ENCODE peak calls at places on chromosome 22, in ten cellular contexts. N, D, U, O, Y, L, A, I, R and M are unnamed samples.

GRCh38 chr22:22897036-22897435 is 9.4 kb downstream of the IGLL5 start:
- DNase-seq in N (no peak), D (no peak), U (no peak), O (no peak), Y (no peak), L (no peak), A (peak), I (no peak), R (no peak), M (no peak)

GRCh38 chr22:32994921-32995320 is 63.3 kb downstream of the SYN3 start:
- DNase-seq in N (no peak), D (peak), U (no peak), O (no peak), Y (no peak), L (no peak), A (no peak), I (no peak), R (peak), M (no peak)

GRCh38 chr22:47247609-47248240 is 485.3 kb downstream of the TBC1D22A start:
- DNase-seq in N (no peak), D (no peak), U (no peak), O (no peak), Y (no peak), L (no peak), A (no peak), I (no peak), R (no peak), M (no peak)

GRCh38 chr22:32466496-32466895 is 2.2 kb upstream of the BPIFC start:
- DNase-seq in N (no peak), D (no peak), U (no peak), O (no peak), Y (no peak), L (no peak), A (no peak), I (no peak), R (no peak), M (no peak)

GRCh38 chr22:23066200-23067022 is 3.9 kb upstream of the GNAZ start:
- DNase-seq in N (no peak), D (no peak), U (no peak), O (no peak), Y (no peak), L (no peak), A (no peak), I (no peak), R (no peak), M (no peak)

GRCh38 chr22:31945478-31945815 is 1.1 kb downstream of the YWHAH start:
- DNase-seq in N (peak), D (no peak), U (no peak), O (no peak), Y (no peak), L (no peak), A (no peak), I (no peak), R (no peak), M (no peak)

GRCh38 chr22:41240377-41241132 is at the start of gene CHADL:
- DNase-seq in N (no peak), D (peak), U (no peak), O (no peak), Y (no peak), L (no peak), A (no peak), I (no peak), R (peak), M (no peak)

GRCh38 chr22:49305966-49306631 is 521.6 kb downstream of the BRD1 start:
- DNase-seq in N (no peak), D (no peak), U (no peak), O (no peak), Y (no peak), L (no peak), A (no peak), I (no peak), R (no peak), M (no peak)

GRCh38 chr22:48105254-48105653 is 1342.8 kb downstream of the TBC1D22A start:
- DNase-seq in N (no peak), D (no peak), U (no peak), O (no peak), Y (no peak), L (no peak), A (no peak), I (no peak), R (no peak), M (no peak)

GRCh38 chr22:35517207-35517606 is 23.4 kb upstream of the RASD2 start:
- DNase-seq in N (no peak), D (no peak), U (no peak), O (no peak), Y (no peak), L (no peak), A (no peak), I (no peak), R (no peak), M (no peak)

GRCh38 chr22:30444632-30445437 is 19.3 kb downstream of the MTFP1 start:
- DNase-seq in N (peak), D (peak), U (peak), O (peak), Y (no peak), L (peak), A (peak), I (peak), R (peak), M (no peak)

GRCh38 chr22:35569916-35570315 is 29.3 kb downstream of the RASD2 start:
- DNase-seq in N (no peak), D (no peak), U (no peak), O (no peak), Y (no peak), L (no peak), A (peak), I (no peak), R (no peak), M (no peak)

GRCh38 chr22:32617883-32618282 is 143.3 kb downstream of the FBXO7 start:
- DNase-seq in N (no peak), D (no peak), U (no peak), O (no peak), Y (no peak), L (no peak), A (no peak), I (no peak), R (no peak), M (no peak)

GRCh38 chr22:50641696-50642607 is 14.0 kb upstream of the ARSA start:
- DNase-seq in N (no peak), D (peak), U (no peak), O (peak), Y (no peak), L (peak), A (no peak), I (peak), R (peak), M (no peak)

GRCh38 chr22:19062909-19063308 is 59.3 kb downstream of the DGCR2 start:
- DNase-seq in N (no peak), D (no peak), U (no peak), O (no peak), Y (no peak), L (no peak), A (no peak), I (no peak), R (no peak), M (no peak)

DNA sequence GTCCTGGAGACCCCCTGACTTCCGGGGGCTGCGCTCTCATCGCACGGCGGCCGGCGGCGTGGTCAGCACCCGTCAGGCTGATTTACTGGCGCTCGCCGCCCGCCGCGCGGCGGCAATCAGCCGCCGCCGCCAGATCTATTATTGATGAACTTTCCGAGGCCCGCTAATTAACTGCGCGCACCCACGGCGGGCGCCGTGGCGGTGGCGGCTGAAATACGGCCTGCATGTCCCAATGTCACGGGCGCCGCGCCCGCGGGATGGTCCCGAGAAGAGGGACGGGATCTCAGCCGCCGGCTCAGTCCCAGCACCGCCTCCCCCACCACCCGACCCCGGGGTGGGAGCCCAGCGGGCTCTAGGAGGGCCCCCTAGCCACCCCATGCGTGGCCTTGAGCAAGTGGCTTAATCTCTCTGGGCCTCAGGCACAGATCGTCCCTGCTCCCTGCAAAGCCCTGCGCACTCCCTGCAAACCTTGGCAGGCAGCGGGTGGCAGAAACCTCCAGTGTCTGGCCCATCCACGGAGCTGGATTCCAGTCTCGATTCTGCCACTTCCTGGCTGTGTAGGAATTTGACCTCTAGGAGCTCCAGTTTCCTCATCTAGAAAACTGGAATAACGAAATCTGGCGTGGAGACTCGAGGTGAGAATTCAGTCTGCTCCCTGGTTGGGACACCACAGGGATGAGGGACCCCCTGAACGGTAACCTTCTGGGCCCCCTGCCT is 187.1 kb downstream of the MN1 start:
- DNase-seq in N (no peak), D (no peak), U (no peak), O (no peak), Y (no peak), L (no peak), A (no peak), I (peak), R (no peak), M (no peak)
- TF ChIP-seq EZH2 in N (no peak), D (no peak), U (no peak), O (no peak), Y (no peak), L (peak), A (no peak), I (no peak), R (no peak), M (no peak)

DNA sequence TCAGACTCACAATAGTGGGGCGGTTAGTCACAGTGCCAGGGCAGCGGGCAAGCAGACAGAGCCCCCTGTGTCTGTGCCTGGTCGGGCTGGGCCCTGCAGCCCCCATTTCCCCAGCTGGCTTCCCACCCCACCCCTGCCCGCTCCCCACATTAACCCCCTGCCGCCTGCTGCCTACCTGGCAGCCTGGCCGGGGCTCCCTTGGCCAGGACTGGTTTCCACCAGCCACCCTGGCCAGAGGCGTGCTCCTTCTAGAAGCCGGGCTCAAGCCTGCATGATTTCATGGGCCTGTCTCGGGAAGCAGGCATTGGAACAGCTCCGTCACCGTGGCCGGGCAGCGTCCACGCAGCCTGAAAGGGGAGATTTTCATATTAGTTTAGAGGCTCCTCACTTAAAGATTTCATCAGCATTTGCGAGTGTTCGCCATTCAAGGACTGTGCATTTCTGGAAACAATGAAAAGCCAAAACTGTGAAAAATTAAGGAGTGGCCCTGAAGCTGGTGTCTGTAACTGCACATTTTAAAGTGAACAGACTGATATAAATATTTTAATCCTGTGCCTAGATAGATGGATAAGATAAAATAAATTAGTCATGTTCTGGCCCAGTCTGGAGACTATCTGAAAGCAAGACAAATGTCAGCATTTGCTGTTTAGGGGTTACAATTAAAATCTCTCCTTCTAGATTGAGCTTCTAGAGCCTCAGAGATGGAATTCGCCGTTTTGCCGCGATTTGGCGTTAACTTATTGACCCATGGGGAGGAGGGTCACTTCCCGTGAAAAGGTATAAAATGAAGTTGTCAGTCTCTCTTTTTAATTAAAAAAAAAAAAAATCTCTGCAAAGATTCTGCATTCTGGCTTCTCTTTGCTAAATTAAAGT is 79.4 kb upstream of the WNT7B start:
- DNase-seq in N (peak), D (no peak), U (no peak), O (no peak), Y (no peak), L (no peak), A (no peak), I (peak), R (no peak), M (no peak)
- H3K9ac ChIP-seq in N (peak), D (no peak), U (no peak), O (no peak), Y (peak), L (peak), A (peak), I (peak), R (no peak), M (peak)

DNA sequence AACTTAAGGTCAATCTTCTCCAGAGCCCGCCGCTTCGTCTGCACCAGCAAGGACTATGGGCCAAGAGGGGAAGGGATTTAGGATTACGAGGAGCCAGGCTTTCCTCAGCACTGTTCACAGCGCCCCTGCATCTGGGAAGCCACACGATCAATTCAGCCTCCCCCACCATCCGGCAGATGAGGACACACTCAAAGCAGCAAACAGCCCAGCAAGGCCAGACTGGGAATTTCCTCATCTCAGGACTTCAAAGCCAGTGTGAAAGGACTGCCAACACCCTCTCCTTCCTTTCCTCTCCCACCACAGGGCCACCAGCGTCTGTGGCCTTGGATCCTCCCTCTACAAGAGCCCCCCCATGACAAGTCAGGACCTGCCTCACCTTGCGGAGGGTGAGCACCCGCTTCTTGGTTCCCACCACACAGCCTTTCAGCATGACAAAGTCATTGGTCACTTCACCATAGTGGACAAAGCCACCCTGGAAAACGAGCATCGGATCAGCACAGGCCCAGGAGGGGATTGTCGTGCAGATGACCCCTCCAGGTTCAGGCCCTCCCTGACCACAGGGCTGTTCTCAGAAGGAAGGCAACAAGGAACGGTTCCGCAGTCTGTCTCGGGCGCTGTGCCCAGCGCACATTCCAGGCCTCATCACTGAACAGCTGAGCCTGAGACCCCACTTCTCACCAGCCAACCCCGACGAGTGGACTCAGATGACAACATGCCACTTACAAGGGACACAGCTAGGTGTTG is 6.0 kb downstream of the RPL3 start:
- DNase-seq in N (no peak), D (no peak), U (no peak), O (no peak), Y (no peak), L (no peak), A (no peak), I (no peak), R (no peak), M (peak)
- H3K27ac ChIP-seq in N (no peak), D (peak), U (peak), O (no peak), Y (peak), L (no peak), A (no peak), I (peak), R (no peak), M (no peak)

GRCh38 chr22:37985751-37986281 is 1.5 kb upstream of the SOX10 start:
- DNase-seq in N (no peak), D (no peak), U (no peak), O (no peak), Y (no peak), L (no peak), A (no peak), I (no peak), R (no peak), M (no peak)

GRCh38 chr22:37982938-37983859 is 1.2 kb downstream of the SOX10 start:
- DNase-seq in N (no peak), D (peak), U (no peak), O (no peak), Y (no peak), L (no peak), A (no peak), I (no peak), R (no peak), M (no peak)

GRCh38 chr22:37985050-37985585 is 763 bp upstream of the SOX10 start:
- DNase-seq in N (no peak), D (no peak), U (no peak), O (no peak), Y (no peak), L (no peak), A (no peak), I (no peak), R (no peak), M (no peak)

GRCh38 chr22:37982151-37982838 is 2.1 kb downstream of the SOX10 start:
- DNase-seq in N (no peak), D (no peak), U (no peak), O (no peak), Y (no peak), L (no peak), A (no peak), I (no peak), R (no peak), M (no peak)

GRCh38 chr22:37983860-37984791 is at the start of gene SOX10:
- DNase-seq in N (no peak), D (peak), U (no peak), O (no peak), Y (no peak), L (no peak), A (no peak), I (no peak), R (no peak), M (no peak)
- TF ChIP-seq EZH2 in N (no peak), D (peak), U (no peak), O (peak), Y (no peak), L (no peak), A (no peak), I (no peak), R (no peak), M (no peak)

GRCh38 chr22:24593810-24594568 is 1.1 kb upstream of the LRRC75B start:
- DNase-seq in N (no peak), D (no peak), U (no peak), O (no peak), Y (no peak), L (no peak), A (no peak), I (no peak), R (peak), M (no peak)
- H3K9ac ChIP-seq in N (no peak), D (no peak), U (no peak), O (no peak), Y (no peak), L (no peak), A (no peak), I (peak), R (peak), M (no peak)

GRCh38 chr22:38220653-38221386 is 19.0 kb downstream of the MAFF start:
- DNase-seq in N (no peak), D (no peak), U (no peak), O (no peak), Y (no peak), L (no peak), A (no peak), I (no peak), R (no peak), M (no peak)
- H3K27ac ChIP-seq in N (no peak), D (no peak), U (peak), O (peak), Y (no peak), L (peak), A (no peak), I (peak), R (no peak), M (peak)

GRCh38 chr22:44211946-44212930 is 31.5 kb downstream of the PARVG start:
- DNase-seq in N (no peak), D (no peak), U (no peak), O (no peak), Y (no peak), L (no peak), A (no peak), I (peak), R (no peak), M (no peak)
- TF ChIP-seq EZH2 in N (no peak), D (no peak), U (no peak), O (no peak), Y (no peak), L (no peak), A (no peak), I (no peak), R (no peak), M (no peak)

GRCh38 chr22:17119481-17120202 is 1.5 kb downstream of the TMEM121B start:
- DNase-seq in N (peak), D (peak), U (no peak), O (peak), Y (no peak), L (no peak), A (no peak), I (peak), R (no peak), M (no peak)

GRCh38 chr22:17120711-17121234 is 387 bp downstream of the TMEM121B start:
- DNase-seq in N (no peak), D (peak), U (no peak), O (no peak), Y (no peak), L (no peak), A (no peak), I (peak), R (no peak), M (no peak)

GRCh38 chr22:17118342-17118741 is 2.8 kb downstream of the TMEM121B start:
- DNase-seq in N (no peak), D (no peak), U (no peak), O (no peak), Y (no peak), L (no peak), A (no peak), I (no peak), R (no peak), M (no peak)

GRCh38 chr22:17120281-17120680 is 879 bp downstream of the TMEM121B start:
- DNase-seq in N (no peak), D (peak), U (no peak), O (peak), Y (no peak), L (peak), A (peak), I (peak), R (no peak), M (no peak)

GRCh38 chr22:17121235-17122195 is at the start of gene TMEM121B:
- DNase-seq in N (no peak), D (peak), U (no peak), O (peak), Y (no peak), L (peak), A (no peak), I (peak), R (no peak), M (no peak)
- H3K9ac ChIP-seq in N (no peak), D (no peak), U (no peak), O (peak), Y (no peak), L (no peak), A (no peak), I (no peak), R (no peak), M (no peak)

GRCh38 chr22:21650280-21650679 is 8.2 kb downstream of the SDF2L1 start:
- DNase-seq in N (no peak), D (no peak), U (no peak), O (no peak), Y (no peak), L (no peak), A (no peak), I (no peak), R (no peak), M (no peak)

GRCh38 chr22:21643533-21644357 is 1.6 kb downstream of the SDF2L1 start:
- DNase-seq in N (no peak), D (no peak), U (no peak), O (no peak), Y (no peak), L (no peak), A (no peak), I (no peak), R (no peak), M (no peak)

GRCh38 chr22:21650823-21651520 is 8.9 kb downstream of the SDF2L1 start:
- DNase-seq in N (no peak), D (peak), U (no peak), O (no peak), Y (no peak), L (no peak), A (no peak), I (peak), R (no peak), M (no peak)

GRCh38 chr22:21642584-21643448 is 714 bp downstream of the SDF2L1 start:
- DNase-seq in N (peak), D (peak), U (no peak), O (no peak), Y (no peak), L (peak), A (peak), I (peak), R (peak), M (no peak)

GRCh38 chr22:21646608-21647590 is 4.8 kb downstream of the SDF2L1 start:
- DNase-seq in N (peak), D (peak), U (peak), O (no peak), Y (no peak), L (peak), A (peak), I (peak), R (peak), M (no peak)
- H3K27ac ChIP-seq in N (no peak), D (no peak), U (no peak), O (no peak), Y (no peak), L (no peak), A (no peak), I (no peak), R (no peak), M (no peak)

GRCh38 chr22:20232781-20233180 is 35.3 kb downstream of the RTN4R start:
- DNase-seq in N (no peak), D (no peak), U (no peak), O (no peak), Y (no peak), L (no peak), A (no peak), I (no peak), R (no peak), M (no peak)
- TF ChIP-seq EZH2 in N (no peak), D (no peak), U (no peak), O (no peak), Y (no peak), L (no peak), A (no peak), I (no peak), R (no peak), M (no peak)